ENCODE peak calls at places on chromosome 14, in five cellular contexts. I is heart right ventricle, N is Panc1, F is body of pancreas, Y is PC-3. E is an unnamed sample.

GRCh38 chr14:94539181-94539580 is 22.1 kb upstream of the SERPINA4 start:
- DNase-seq in I (no peak), N (no peak), F (no peak), Y (no peak), E (no peak)

GRCh38 chr14:83583201-83583600 is 1946.7 kb upstream of the FLRT2 start:
- DNase-seq in I (no peak), N (no peak), F (no peak), Y (no peak), E (no peak)

GRCh38 chr14:32017587-32017986 is 59.5 kb upstream of the ARHGAP5 start:
- DNase-seq in I (no peak), N (no peak), F (no peak), Y (no peak), E (no peak)

GRCh38 chr14:35374273-35374681 is 30.3 kb downstream of the NFKBIA start:
- DNase-seq in I (no peak), N (peak; percentile 50), F (peak; percentile 37), Y (peak; percentile 84), E (peak; percentile 98)

GRCh38 chr14:34461334-34462131 is 507 bp downstream of the SPTSSA start:
- DNase-seq in I (peak; percentile 47), N (no peak), F (peak; percentile 63), Y (peak; percentile 56), E (peak; percentile 49)

GRCh38 chr14:92866181-92866752 is 56.7 kb upstream of the CHGA start:
- DNase-seq in I (no peak), N (no peak), F (no peak), Y (no peak), E (peak; percentile 40)

GRCh38 chr14:57364659-57365450 is 25.5 kb upstream of the NAA30 start:
- DNase-seq in I (no peak), N (no peak), F (no peak), Y (no peak), E (no peak)

GRCh38 chr14:100972134-100972905 is 68.8 kb upstream of the RTL1 start:
- DNase-seq in I (no peak), N (no peak), F (no peak), Y (peak; percentile 57), E (no peak)

GRCh38 chr14:105217764-105218163 is 30.6 kb upstream of the BTBD6 start:
- DNase-seq in I (no peak), N (no peak), F (no peak), Y (no peak), E (no peak)

GRCh38 chr14:64692597-64693350 is 11.4 kb upstream of the PLEKHG3 start:
- DNase-seq in I (no peak), N (no peak), F (peak; percentile 10), Y (peak; percentile 62), E (peak; percentile 43)

GRCh38 chr14:60651936-60652673 is 2.8 kb upstream of the SIX1 start:
- DNase-seq in I (no peak), N (no peak), F (no peak), Y (no peak), E (no peak)

GRCh38 chr14:101467181-101467926 is 93.9 kb upstream of the DIO3 start:
- DNase-seq in I (no peak), N (no peak), F (no peak), Y (no peak), E (no peak)

GRCh38 chr14:99260652-99261551 is 11.1 kb downstream of the BCL11B start:
- DNase-seq in I (no peak), N (no peak), F (no peak), Y (no peak), E (no peak)

GRCh38 chr14:72738181-72738611 is 155.7 kb downstream of the DPF3 start:
- DNase-seq in I (no peak), N (no peak), F (no peak), Y (no peak), E (no peak)

GRCh38 chr14:63603749-63604277 is 37.9 kb downstream of the WDR89 start:
- DNase-seq in I (no peak), N (no peak), F (no peak), Y (no peak), E (peak; percentile 39)

GRCh38 chr14:30193791-30194407 is 266.3 kb upstream of the PRKD1 start:
- DNase-seq in I (no peak), N (no peak), F (no peak), Y (peak; percentile 18), E (peak; percentile 17)

GRCh38 chr14:50542941-50543418 is 10.6 kb upstream of the MAP4K5 start:
- DNase-seq in I (no peak), N (no peak), F (peak; percentile 55), Y (peak; percentile 87), E (peak; percentile 84)

GRCh38 chr14:23481992-23482813 is 12.7 kb downstream of the NGDN start:
- DNase-seq in I (no peak), N (no peak), F (no peak), Y (no peak), E (no peak)

GRCh38 chr14:42112108-42112507 is 505.4 kb downstream of the LRFN5 start:
- DNase-seq in I (no peak), N (no peak), F (no peak), Y (peak; percentile 66), E (peak; percentile 67)

GRCh38 chr14:31937730-31938346 is 139.3 kb upstream of the ARHGAP5 start:
- DNase-seq in I (no peak), N (peak; percentile 89), F (peak; percentile 44), Y (peak; percentile 94), E (peak; percentile 96)

GRCh38 chr14:30223385-30223785 is 295.7 kb upstream of the PRKD1 start:
- DNase-seq in I (peak; percentile 21), N (peak; percentile 81), F (peak; percentile 97), Y (peak; percentile 99), E (peak; percentile 84)

GRCh38 chr14:102805454-102805891 is 28.2 kb downstream of the TRAF3 start:
- DNase-seq in I (no peak), N (no peak), F (no peak), Y (peak; percentile 21), E (peak; percentile 27)

GRCh38 chr14:79254069-79254775 is 957.1 kb downstream of the DIO2 start:
- DNase-seq in I (no peak), N (no peak), F (no peak), Y (no peak), E (no peak)

GRCh38 chr14:32480337-32480736 is 151.2 kb downstream of the AKAP6 start:
- DNase-seq in I (no peak), N (no peak), F (no peak), Y (no peak), E (no peak)

GRCh38 chr14:103232831-103233319 is 101.2 kb upstream of the EIF5 start:
- DNase-seq in I (no peak), N (no peak), F (no peak), Y (no peak), E (no peak)

DNA sequence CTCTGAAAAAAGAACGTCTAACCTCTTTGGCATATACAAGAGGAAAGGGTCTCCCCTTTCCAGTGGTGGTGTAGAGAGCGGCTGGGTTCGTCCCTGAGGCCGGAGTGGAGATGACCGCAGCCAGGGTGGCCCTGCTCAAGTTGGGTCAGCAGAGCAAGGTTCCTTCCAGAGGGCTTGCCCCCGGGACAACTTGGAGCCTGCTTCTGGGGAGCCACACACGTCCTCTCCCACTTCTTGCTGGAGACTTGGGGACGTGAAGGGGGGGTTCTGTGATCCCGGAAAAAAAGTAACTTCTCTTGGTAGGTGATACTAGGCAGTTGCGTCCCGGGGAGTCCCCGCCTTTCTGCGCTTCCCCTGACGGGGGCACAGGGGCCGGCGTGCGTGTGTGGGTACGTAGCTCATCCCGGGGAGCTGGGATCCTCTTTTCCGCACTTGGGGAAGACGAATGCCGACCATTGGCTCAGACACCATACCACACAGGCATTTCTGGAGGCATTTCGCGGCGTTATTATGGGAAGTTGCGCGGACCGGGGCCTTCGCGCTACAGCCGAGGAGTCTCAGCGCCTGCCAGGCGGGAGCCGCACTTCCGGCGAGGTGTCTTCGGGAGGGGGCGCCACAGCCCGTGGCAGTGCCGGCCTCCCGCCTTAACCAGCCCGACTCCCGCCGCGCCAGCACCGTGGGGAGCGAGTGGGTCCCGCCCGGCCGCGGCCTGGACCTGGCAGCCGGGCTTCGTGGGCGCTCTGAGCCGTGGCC is 14.8 kb upstream of the PAX9 start:
- DNase-seq in I (no peak), N (no peak), F (no peak), Y (no peak), E (peak; percentile 56)
- H3K4me3 ChIP-seq in I (peak overlapping the region; percentile 42), N (no peak overlapping the region), F (no peak overlapping the region), Y (no peak overlapping the region), E (peak overlapping the region; percentile 61)

DNA sequence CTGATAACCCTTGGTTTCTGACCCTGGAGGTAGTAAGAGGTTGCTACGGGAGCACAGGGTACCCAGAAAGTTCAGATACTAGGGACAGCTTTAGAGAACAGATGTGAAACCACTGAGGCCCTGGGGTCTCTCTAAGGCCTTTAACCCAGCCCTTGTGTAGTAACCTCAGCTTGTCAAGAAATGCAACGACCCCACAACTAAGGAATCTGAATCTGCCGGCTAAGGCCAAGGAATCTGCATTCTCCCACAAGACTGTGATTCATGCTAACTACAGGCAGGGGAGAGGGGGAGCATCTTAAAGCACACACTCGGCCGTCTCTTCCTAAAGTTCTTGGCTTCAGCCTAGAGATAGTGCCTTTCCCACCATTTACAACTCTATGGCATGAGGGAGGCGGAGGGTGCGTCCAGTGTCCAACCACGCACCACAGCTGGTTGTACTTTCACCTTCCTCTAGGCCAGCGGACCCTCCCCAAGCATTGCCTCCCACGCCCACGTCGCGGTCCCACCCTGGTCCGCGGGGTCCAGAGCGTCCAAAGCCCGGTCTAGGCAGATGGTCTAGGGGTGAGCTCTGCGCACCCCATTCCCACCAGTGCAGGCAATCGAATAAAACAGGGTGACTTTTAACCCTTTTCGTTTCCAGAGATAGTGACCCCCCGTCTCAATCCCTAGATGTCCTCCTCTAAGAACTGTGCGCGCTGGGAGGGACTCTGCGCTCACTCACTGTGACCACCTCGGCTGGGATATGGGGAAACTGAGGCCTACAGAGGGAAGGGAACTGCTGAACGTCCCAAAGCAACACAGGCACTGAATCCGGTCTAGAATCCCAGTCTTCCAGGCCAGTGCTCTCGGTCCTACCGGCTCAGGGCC is 704 bp upstream of the VASH1 start:
- DNase-seq in I (no peak), N (no peak), F (no peak), Y (no peak), E (no peak)
- TF ChIP-seq CTCF in I (no peak), N (no peak), F (no peak), Y (no peak), E (no peak)

DNA sequence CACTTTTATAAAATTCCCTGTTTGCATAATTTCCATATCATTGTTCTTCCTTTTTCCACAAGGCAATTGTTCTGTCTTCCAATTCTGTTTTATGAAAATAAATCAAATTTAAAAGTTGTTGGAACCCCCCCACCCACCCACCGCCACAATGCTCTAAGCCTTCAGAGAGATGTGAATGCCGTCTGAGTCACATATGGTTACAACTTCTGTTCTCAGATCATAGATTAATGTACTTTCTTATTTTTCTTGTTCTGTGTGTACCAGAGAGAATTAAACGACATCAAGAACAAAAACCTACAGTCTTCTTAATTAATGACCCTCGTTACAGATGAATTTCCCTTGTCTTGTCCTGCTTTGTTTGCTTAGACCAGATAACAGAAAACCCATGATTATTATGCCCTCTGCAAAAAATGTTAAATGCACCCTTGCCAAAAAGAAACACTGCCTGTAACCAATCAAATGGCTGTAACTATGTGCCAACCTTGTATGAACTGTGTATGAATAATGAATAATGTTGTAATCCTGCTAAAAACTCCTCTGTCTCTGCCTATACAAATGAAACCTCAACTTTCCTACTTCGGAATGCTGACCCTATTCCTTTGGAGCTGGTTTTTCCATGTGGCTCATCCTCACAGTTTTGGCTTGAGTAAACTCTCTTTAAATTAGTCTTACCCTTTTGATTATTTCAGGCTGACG is 14.0 kb downstream of the OR6S1 start:
- DNase-seq in I (no peak), N (no peak), F (no peak), Y (peak; percentile 46), E (peak; percentile 65)
- H3K4me3 ChIP-seq in I (no peak overlapping the region), N (no peak overlapping the region), F (no peak overlapping the region), Y (peak overlapping the region; percentile 22), E (no peak overlapping the region)

DNA sequence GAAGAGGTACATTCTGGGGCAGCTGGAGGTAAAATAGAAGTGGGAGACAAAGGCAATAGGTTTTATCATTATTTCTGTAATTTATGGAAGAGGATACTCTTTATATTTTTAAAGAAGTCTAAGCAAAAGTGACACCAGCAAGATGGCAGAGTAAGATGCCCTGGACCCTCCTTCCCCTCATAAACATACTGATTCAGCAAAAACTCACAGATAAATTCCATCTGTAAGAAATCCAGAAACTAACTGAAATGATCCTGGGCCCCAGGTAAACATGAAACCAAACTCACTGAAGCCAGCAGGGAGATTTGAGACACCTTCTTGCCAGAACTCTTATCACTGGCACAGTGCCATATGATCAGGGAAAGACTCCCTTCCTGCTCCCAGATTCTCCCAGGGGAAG is 79.9 kb downstream of the GCH1 start:
- DNase-seq in I (no peak), N (no peak), F (no peak), Y (no peak), E (no peak)
- TF ChIP-seq CTCF in I (no peak), N (no peak), F (no peak), Y (no peak), E (no peak)

E was measured in epithelial cell of esophagus.